ENCODE peak calls at places on chromosome 15, in ten cellular contexts. One of them, this sample, is unnamed.
A peak's percentile ranks its signal among the peaks of the same experiment; 100 is the strongest.

GRCh38 chr15:75775296-75776074 is 62.8 kb upstream of the CSPG4 start:
- DNase-seq in stimulated activated CD8-positive, alpha-beta memory T cell treated with anti-CD3 and anti-CD28 coated beads, Interleukin-4, amount 100 ng/mL, for 1 hour: no peak
- DNase-seq in RWPE1: peak; percentile 26
- DNase-seq in B cell: no peak
- DNase-seq in OCI-LY7: peak; percentile 31
- DNase-seq in stimulated activated CD4-positive, alpha-beta T cell treated with anti-CD3 and anti-CD28 coated beads, Interleukin-4, amount 100 ng/mL, for 48 hours: no peak
- DNase-seq in heart left ventricle: no peak
- DNase-seq in EH: no peak
- DNase-seq in ACHN: peak; percentile 13
- DNase-seq in fibroblast of the conjunctiva: no peak
- DNase-seq in this sample: peak; percentile 88

GRCh38 chr15:26126819-26127387 is 263.8 kb upstream of the ATP10A start:
- DNase-seq in stimulated activated CD8-positive, alpha-beta memory T cell treated with anti-CD3 and anti-CD28 coated beads, Interleukin-4, amount 100 ng/mL, for 1 hour: no peak
- DNase-seq in RWPE1: no peak
- DNase-seq in B cell: no peak
- DNase-seq in OCI-LY7: no peak
- DNase-seq in stimulated activated CD4-positive, alpha-beta T cell treated with anti-CD3 and anti-CD28 coated beads, Interleukin-4, amount 100 ng/mL, for 48 hours: no peak
- DNase-seq in heart left ventricle: no peak
- DNase-seq in EH: no peak
- DNase-seq in ACHN: no peak
- DNase-seq in fibroblast of the conjunctiva: no peak
- DNase-seq in this sample: no peak

GRCh38 chr15:71680079-71680461 is 130.3 kb upstream of the NR2E3 start:
- DNase-seq in stimulated activated CD8-positive, alpha-beta memory T cell treated with anti-CD3 and anti-CD28 coated beads, Interleukin-4, amount 100 ng/mL, for 1 hour: no peak
- DNase-seq in RWPE1: no peak
- DNase-seq in B cell: no peak
- DNase-seq in OCI-LY7: no peak
- DNase-seq in stimulated activated CD4-positive, alpha-beta T cell treated with anti-CD3 and anti-CD28 coated beads, Interleukin-4, amount 100 ng/mL, for 48 hours: no peak
- DNase-seq in heart left ventricle: no peak
- DNase-seq in EH: no peak
- DNase-seq in ACHN: no peak
- DNase-seq in fibroblast of the conjunctiva: no peak
- DNase-seq in this sample: no peak

GRCh38 chr15:50330921-50331320 is 24.1 kb downstream of the GABPB1 start:
- DNase-seq in stimulated activated CD8-positive, alpha-beta memory T cell treated with anti-CD3 and anti-CD28 coated beads, Interleukin-4, amount 100 ng/mL, for 1 hour: no peak
- DNase-seq in RWPE1: no peak
- DNase-seq in B cell: no peak
- DNase-seq in OCI-LY7: no peak
- DNase-seq in stimulated activated CD4-positive, alpha-beta T cell treated with anti-CD3 and anti-CD28 coated beads, Interleukin-4, amount 100 ng/mL, for 48 hours: no peak
- DNase-seq in heart left ventricle: no peak
- DNase-seq in EH: peak; percentile 9
- DNase-seq in ACHN: no peak
- DNase-seq in fibroblast of the conjunctiva: no peak
- DNase-seq in this sample: no peak

GRCh38 chr15:63449711-63450110 is 54.7 kb upstream of the USP3 start:
- DNase-seq in stimulated activated CD8-positive, alpha-beta memory T cell treated with anti-CD3 and anti-CD28 coated beads, Interleukin-4, amount 100 ng/mL, for 1 hour: no peak
- DNase-seq in RWPE1: peak; percentile 28
- DNase-seq in B cell: no peak
- DNase-seq in OCI-LY7: no peak
- DNase-seq in stimulated activated CD4-positive, alpha-beta T cell treated with anti-CD3 and anti-CD28 coated beads, Interleukin-4, amount 100 ng/mL, for 48 hours: no peak
- DNase-seq in heart left ventricle: no peak
- DNase-seq in EH: peak; percentile 72
- DNase-seq in ACHN: no peak
- DNase-seq in fibroblast of the conjunctiva: no peak
- DNase-seq in this sample: peak; percentile 80

GRCh38 chr15:56428821-56429458 is 36.0 kb downstream of the MNS1 start:
- DNase-seq in stimulated activated CD8-positive, alpha-beta memory T cell treated with anti-CD3 and anti-CD28 coated beads, Interleukin-4, amount 100 ng/mL, for 1 hour: no peak
- DNase-seq in RWPE1: peak; percentile 42
- DNase-seq in B cell: peak; percentile 4
- DNase-seq in OCI-LY7: peak; percentile 68
- DNase-seq in stimulated activated CD4-positive, alpha-beta T cell treated with anti-CD3 and anti-CD28 coated beads, Interleukin-4, amount 100 ng/mL, for 48 hours: no peak
- DNase-seq in heart left ventricle: no peak
- DNase-seq in EH: peak; percentile 37
- DNase-seq in ACHN: peak; percentile 41
- DNase-seq in fibroblast of the conjunctiva: peak; percentile 8
- DNase-seq in this sample: no peak

GRCh38 chr15:41791547-41791937 is 17.3 kb downstream of the MAPKBP1 start:
- DNase-seq in stimulated activated CD8-positive, alpha-beta memory T cell treated with anti-CD3 and anti-CD28 coated beads, Interleukin-4, amount 100 ng/mL, for 1 hour: no peak
- DNase-seq in RWPE1: no peak
- DNase-seq in B cell: no peak
- DNase-seq in OCI-LY7: no peak
- DNase-seq in stimulated activated CD4-positive, alpha-beta T cell treated with anti-CD3 and anti-CD28 coated beads, Interleukin-4, amount 100 ng/mL, for 48 hours: no peak
- DNase-seq in heart left ventricle: no peak
- DNase-seq in EH: no peak
- DNase-seq in ACHN: no peak
- DNase-seq in fibroblast of the conjunctiva: no peak
- DNase-seq in this sample: no peak

GRCh38 chr15:33016405-33017024 is 178.0 kb downstream of the FMN1 start:
- DNase-seq in stimulated activated CD8-positive, alpha-beta memory T cell treated with anti-CD3 and anti-CD28 coated beads, Interleukin-4, amount 100 ng/mL, for 1 hour: no peak
- DNase-seq in RWPE1: no peak
- DNase-seq in B cell: no peak
- DNase-seq in OCI-LY7: no peak
- DNase-seq in stimulated activated CD4-positive, alpha-beta T cell treated with anti-CD3 and anti-CD28 coated beads, Interleukin-4, amount 100 ng/mL, for 48 hours: no peak
- DNase-seq in heart left ventricle: no peak
- DNase-seq in EH: no peak
- DNase-seq in ACHN: no peak
- DNase-seq in fibroblast of the conjunctiva: no peak
- DNase-seq in this sample: no peak

GRCh38 chr15:51634591-51635198 is 12.1 kb upstream of the DMXL2 start:
- DNase-seq in stimulated activated CD8-positive, alpha-beta memory T cell treated with anti-CD3 and anti-CD28 coated beads, Interleukin-4, amount 100 ng/mL, for 1 hour: no peak
- DNase-seq in RWPE1: no peak
- DNase-seq in B cell: no peak
- DNase-seq in OCI-LY7: no peak
- DNase-seq in stimulated activated CD4-positive, alpha-beta T cell treated with anti-CD3 and anti-CD28 coated beads, Interleukin-4, amount 100 ng/mL, for 48 hours: no peak
- DNase-seq in heart left ventricle: no peak
- DNase-seq in EH: no peak
- DNase-seq in ACHN: no peak
- DNase-seq in fibroblast of the conjunctiva: no peak
- DNase-seq in this sample: no peak

GRCh38 chr15:101522621-101523559 is 33.4 kb upstream of the PCSK6 start:
- DNase-seq in stimulated activated CD8-positive, alpha-beta memory T cell treated with anti-CD3 and anti-CD28 coated beads, Interleukin-4, amount 100 ng/mL, for 1 hour: no peak
- DNase-seq in RWPE1: no peak
- DNase-seq in B cell: no peak
- DNase-seq in OCI-LY7: no peak
- DNase-seq in stimulated activated CD4-positive, alpha-beta T cell treated with anti-CD3 and anti-CD28 coated beads, Interleukin-4, amount 100 ng/mL, for 48 hours: no peak
- DNase-seq in heart left ventricle: no peak
- DNase-seq in EH: no peak
- DNase-seq in ACHN: no peak
- DNase-seq in fibroblast of the conjunctiva: no peak
- DNase-seq in this sample: peak; percentile 16

GRCh38 chr15:100307241-100307855 is 34.4 kb downstream of the ADAMTS17 start:
- DNase-seq in stimulated activated CD8-positive, alpha-beta memory T cell treated with anti-CD3 and anti-CD28 coated beads, Interleukin-4, amount 100 ng/mL, for 1 hour: no peak
- DNase-seq in RWPE1: no peak
- DNase-seq in B cell: no peak
- DNase-seq in OCI-LY7: no peak
- DNase-seq in stimulated activated CD4-positive, alpha-beta T cell treated with anti-CD3 and anti-CD28 coated beads, Interleukin-4, amount 100 ng/mL, for 48 hours: no peak
- DNase-seq in heart left ventricle: no peak
- DNase-seq in EH: no peak
- DNase-seq in ACHN: no peak
- DNase-seq in fibroblast of the conjunctiva: no peak
- DNase-seq in this sample: no peak

GRCh38 chr15:96166223-96167200 is 164.0 kb upstream of the NR2F2 start:
- DNase-seq in stimulated activated CD8-positive, alpha-beta memory T cell treated with anti-CD3 and anti-CD28 coated beads, Interleukin-4, amount 100 ng/mL, for 1 hour: no peak
- DNase-seq in RWPE1: no peak
- DNase-seq in B cell: no peak
- DNase-seq in OCI-LY7: no peak
- DNase-seq in stimulated activated CD4-positive, alpha-beta T cell treated with anti-CD3 and anti-CD28 coated beads, Interleukin-4, amount 100 ng/mL, for 48 hours: no peak
- DNase-seq in heart left ventricle: no peak
- DNase-seq in EH: no peak
- DNase-seq in ACHN: no peak
- DNase-seq in fibroblast of the conjunctiva: no peak
- DNase-seq in this sample: no peak

GRCh38 chr15:68423359-68424028 is 8.5 kb downstream of the ITGA11 start:
- DNase-seq in stimulated activated CD8-positive, alpha-beta memory T cell treated with anti-CD3 and anti-CD28 coated beads, Interleukin-4, amount 100 ng/mL, for 1 hour: no peak
- DNase-seq in RWPE1: no peak
- DNase-seq in B cell: no peak
- DNase-seq in OCI-LY7: no peak
- DNase-seq in stimulated activated CD4-positive, alpha-beta T cell treated with anti-CD3 and anti-CD28 coated beads, Interleukin-4, amount 100 ng/mL, for 48 hours: no peak
- DNase-seq in heart left ventricle: no peak
- DNase-seq in EH: no peak
- DNase-seq in ACHN: no peak
- DNase-seq in fibroblast of the conjunctiva: no peak
- DNase-seq in this sample: no peak

GRCh38 chr15:78209646-78210348 is 24.6 kb downstream of the ACSBG1 start:
- DNase-seq in stimulated activated CD8-positive, alpha-beta memory T cell treated with anti-CD3 and anti-CD28 coated beads, Interleukin-4, amount 100 ng/mL, for 1 hour: no peak
- DNase-seq in RWPE1: no peak
- DNase-seq in B cell: no peak
- DNase-seq in OCI-LY7: no peak
- DNase-seq in stimulated activated CD4-positive, alpha-beta T cell treated with anti-CD3 and anti-CD28 coated beads, Interleukin-4, amount 100 ng/mL, for 48 hours: no peak
- DNase-seq in heart left ventricle: peak; percentile 15
- DNase-seq in EH: no peak
- DNase-seq in ACHN: no peak
- DNase-seq in fibroblast of the conjunctiva: no peak
- DNase-seq in this sample: no peak

GRCh38 chr15:96774216-96774615 is 443.7 kb downstream of the NR2F2 start:
- DNase-seq in stimulated activated CD8-positive, alpha-beta memory T cell treated with anti-CD3 and anti-CD28 coated beads, Interleukin-4, amount 100 ng/mL, for 1 hour: no peak
- DNase-seq in RWPE1: no peak
- DNase-seq in B cell: no peak
- DNase-seq in OCI-LY7: no peak
- DNase-seq in stimulated activated CD4-positive, alpha-beta T cell treated with anti-CD3 and anti-CD28 coated beads, Interleukin-4, amount 100 ng/mL, for 48 hours: no peak
- DNase-seq in heart left ventricle: no peak
- DNase-seq in EH: no peak
- DNase-seq in ACHN: no peak
- DNase-seq in fibroblast of the conjunctiva: no peak
- DNase-seq in this sample: no peak

GRCh38 chr15:68706256-68706655 is 114.4 kb downstream of the ANP32A start:
- DNase-seq in stimulated activated CD8-positive, alpha-beta memory T cell treated with anti-CD3 and anti-CD28 coated beads, Interleukin-4, amount 100 ng/mL, for 1 hour: no peak
- DNase-seq in RWPE1: peak; percentile 22
- DNase-seq in B cell: no peak
- DNase-seq in OCI-LY7: no peak
- DNase-seq in stimulated activated CD4-positive, alpha-beta T cell treated with anti-CD3 and anti-CD28 coated beads, Interleukin-4, amount 100 ng/mL, for 48 hours: no peak
- DNase-seq in heart left ventricle: no peak
- DNase-seq in EH: no peak
- DNase-seq in ACHN: no peak
- DNase-seq in fibroblast of the conjunctiva: no peak
- DNase-seq in this sample: no peak

GRCh38 chr15:98796685-98797084 is 148.3 kb downstream of the IGF1R start:
- DNase-seq in stimulated activated CD8-positive, alpha-beta memory T cell treated with anti-CD3 and anti-CD28 coated beads, Interleukin-4, amount 100 ng/mL, for 1 hour: no peak
- DNase-seq in RWPE1: no peak
- DNase-seq in B cell: no peak
- DNase-seq in OCI-LY7: no peak
- DNase-seq in stimulated activated CD4-positive, alpha-beta T cell treated with anti-CD3 and anti-CD28 coated beads, Interleukin-4, amount 100 ng/mL, for 48 hours: no peak
- DNase-seq in heart left ventricle: no peak
- DNase-seq in EH: no peak
- DNase-seq in ACHN: no peak
- DNase-seq in fibroblast of the conjunctiva: no peak
- DNase-seq in this sample: no peak

GRCh38 chr15:58070801-58071418 is 5.4 kb upstream of the ALDH1A2 start:
- DNase-seq in stimulated activated CD8-positive, alpha-beta memory T cell treated with anti-CD3 and anti-CD28 coated beads, Interleukin-4, amount 100 ng/mL, for 1 hour: no peak
- DNase-seq in RWPE1: peak; percentile 41
- DNase-seq in B cell: no peak
- DNase-seq in OCI-LY7: peak; percentile 31
- DNase-seq in stimulated activated CD4-positive, alpha-beta T cell treated with anti-CD3 and anti-CD28 coated beads, Interleukin-4, amount 100 ng/mL, for 48 hours: peak; percentile 26
- DNase-seq in heart left ventricle: peak; percentile 53
- DNase-seq in EH: peak; percentile 68
- DNase-seq in ACHN: peak; percentile 41
- DNase-seq in fibroblast of the conjunctiva: peak; percentile 38
- DNase-seq in this sample: peak; percentile 50

GRCh38 chr15:34336947-34337556 is 529 bp downstream of the SLC12A6 start:
- DNase-seq in stimulated activated CD8-positive, alpha-beta memory T cell treated with anti-CD3 and anti-CD28 coated beads, Interleukin-4, amount 100 ng/mL, for 1 hour: no peak
- DNase-seq in RWPE1: no peak
- DNase-seq in B cell: no peak
- DNase-seq in OCI-LY7: peak; percentile 41
- DNase-seq in stimulated activated CD4-positive, alpha-beta T cell treated with anti-CD3 and anti-CD28 coated beads, Interleukin-4, amount 100 ng/mL, for 48 hours: no peak
- DNase-seq in heart left ventricle: no peak
- DNase-seq in EH: no peak
- DNase-seq in ACHN: no peak
- DNase-seq in fibroblast of the conjunctiva: no peak
- DNase-seq in this sample: no peak

GRCh38 chr15:76431936-76432335 is 95.4 kb downstream of the ISL2 start:
- DNase-seq in stimulated activated CD8-positive, alpha-beta memory T cell treated with anti-CD3 and anti-CD28 coated beads, Interleukin-4, amount 100 ng/mL, for 1 hour: no peak
- DNase-seq in RWPE1: no peak
- DNase-seq in B cell: no peak
- DNase-seq in OCI-LY7: no peak
- DNase-seq in stimulated activated CD4-positive, alpha-beta T cell treated with anti-CD3 and anti-CD28 coated beads, Interleukin-4, amount 100 ng/mL, for 48 hours: no peak
- DNase-seq in heart left ventricle: no peak
- DNase-seq in EH: peak; percentile 76
- DNase-seq in ACHN: peak; percentile 16
- DNase-seq in fibroblast of the conjunctiva: no peak
- DNase-seq in this sample: peak; percentile 36

GRCh38 chr15:36605626-36606263 is 26.3 kb downstream of the CDIN1 start:
- DNase-seq in stimulated activated CD8-positive, alpha-beta memory T cell treated with anti-CD3 and anti-CD28 coated beads, Interleukin-4, amount 100 ng/mL, for 1 hour: no peak
- DNase-seq in RWPE1: no peak
- DNase-seq in B cell: no peak
- DNase-seq in OCI-LY7: no peak
- DNase-seq in stimulated activated CD4-positive, alpha-beta T cell treated with anti-CD3 and anti-CD28 coated beads, Interleukin-4, amount 100 ng/mL, for 48 hours: no peak
- DNase-seq in heart left ventricle: no peak
- DNase-seq in EH: no peak
- DNase-seq in ACHN: no peak
- DNase-seq in fibroblast of the conjunctiva: no peak
- DNase-seq in this sample: no peak

GRCh38 chr15:64507293-64507802 is 47.0 kb downstream of the ZNF609 start:
- DNase-seq in stimulated activated CD8-positive, alpha-beta memory T cell treated with anti-CD3 and anti-CD28 coated beads, Interleukin-4, amount 100 ng/mL, for 1 hour: no peak
- DNase-seq in RWPE1: no peak
- DNase-seq in B cell: peak; percentile 38
- DNase-seq in OCI-LY7: peak; percentile 62
- DNase-seq in stimulated activated CD4-positive, alpha-beta T cell treated with anti-CD3 and anti-CD28 coated beads, Interleukin-4, amount 100 ng/mL, for 48 hours: peak; percentile 20
- DNase-seq in heart left ventricle: peak; percentile 68
- DNase-seq in EH: peak; percentile 64
- DNase-seq in ACHN: peak; percentile 84
- DNase-seq in fibroblast of the conjunctiva: no peak
- DNase-seq in this sample: no peak

GRCh38 chr15:82935382-82935781 is 17.1 kb downstream of the HOMER2 start:
- DNase-seq in stimulated activated CD8-positive, alpha-beta memory T cell treated with anti-CD3 and anti-CD28 coated beads, Interleukin-4, amount 100 ng/mL, for 1 hour: no peak
- DNase-seq in RWPE1: no peak
- DNase-seq in B cell: no peak
- DNase-seq in OCI-LY7: no peak
- DNase-seq in stimulated activated CD4-positive, alpha-beta T cell treated with anti-CD3 and anti-CD28 coated beads, Interleukin-4, amount 100 ng/mL, for 48 hours: no peak
- DNase-seq in heart left ventricle: no peak
- DNase-seq in EH: no peak
- DNase-seq in ACHN: no peak
- DNase-seq in fibroblast of the conjunctiva: no peak
- DNase-seq in this sample: no peak

GRCh38 chr15:67076147-67076843 is 10.9 kb downstream of the SMAD3 start:
- DNase-seq in stimulated activated CD8-positive, alpha-beta memory T cell treated with anti-CD3 and anti-CD28 coated beads, Interleukin-4, amount 100 ng/mL, for 1 hour: no peak
- DNase-seq in RWPE1: peak; percentile 80
- DNase-seq in B cell: peak; percentile 45
- DNase-seq in OCI-LY7: peak; percentile 85
- DNase-seq in stimulated activated CD4-positive, alpha-beta T cell treated with anti-CD3 and anti-CD28 coated beads, Interleukin-4, amount 100 ng/mL, for 48 hours: no peak
- DNase-seq in heart left ventricle: no peak
- DNase-seq in EH: peak; percentile 88
- DNase-seq in ACHN: peak; percentile 67
- DNase-seq in fibroblast of the conjunctiva: peak; percentile 75
- DNase-seq in this sample: no peak

GRCh38 chr15:67185621-67186225 is 68.7 kb downstream of the AAGAB start:
- DNase-seq in stimulated activated CD8-positive, alpha-beta memory T cell treated with anti-CD3 and anti-CD28 coated beads, Interleukin-4, amount 100 ng/mL, for 1 hour: no peak
- DNase-seq in RWPE1: no peak
- DNase-seq in B cell: no peak
- DNase-seq in OCI-LY7: no peak
- DNase-seq in stimulated activated CD4-positive, alpha-beta T cell treated with anti-CD3 and anti-CD28 coated beads, Interleukin-4, amount 100 ng/mL, for 48 hours: no peak
- DNase-seq in heart left ventricle: peak; percentile 17
- DNase-seq in EH: peak; percentile 76
- DNase-seq in ACHN: no peak
- DNase-seq in fibroblast of the conjunctiva: no peak
- DNase-seq in this sample: no peak

GRCh38 chr15:91860498-91860897 is 7.0 kb downstream of the SLCO3A1 start:
- DNase-seq in stimulated activated CD8-positive, alpha-beta memory T cell treated with anti-CD3 and anti-CD28 coated beads, Interleukin-4, amount 100 ng/mL, for 1 hour: no peak
- DNase-seq in RWPE1: no peak
- DNase-seq in B cell: no peak
- DNase-seq in OCI-LY7: no peak
- DNase-seq in stimulated activated CD4-positive, alpha-beta T cell treated with anti-CD3 and anti-CD28 coated beads, Interleukin-4, amount 100 ng/mL, for 48 hours: no peak
- DNase-seq in heart left ventricle: no peak
- DNase-seq in EH: no peak
- DNase-seq in ACHN: no peak
- DNase-seq in fibroblast of the conjunctiva: no peak
- DNase-seq in this sample: no peak

GRCh38 chr15:82870727-82871576 is 61.5 kb downstream of the WHAMM start:
- DNase-seq in stimulated activated CD8-positive, alpha-beta memory T cell treated with anti-CD3 and anti-CD28 coated beads, Interleukin-4, amount 100 ng/mL, for 1 hour: no peak
- DNase-seq in RWPE1: no peak
- DNase-seq in B cell: no peak
- DNase-seq in OCI-LY7: no peak
- DNase-seq in stimulated activated CD4-positive, alpha-beta T cell treated with anti-CD3 and anti-CD28 coated beads, Interleukin-4, amount 100 ng/mL, for 48 hours: no peak
- DNase-seq in heart left ventricle: no peak
- DNase-seq in EH: peak; percentile 25
- DNase-seq in ACHN: no peak
- DNase-seq in fibroblast of the conjunctiva: no peak
- DNase-seq in this sample: peak; percentile 10

GRCh38 chr15:28994830-28995180 is 109.0 kb downstream of the APBA2 start:
- DNase-seq in stimulated activated CD8-positive, alpha-beta memory T cell treated with anti-CD3 and anti-CD28 coated beads, Interleukin-4, amount 100 ng/mL, for 1 hour: no peak
- DNase-seq in RWPE1: no peak
- DNase-seq in B cell: no peak
- DNase-seq in OCI-LY7: no peak
- DNase-seq in stimulated activated CD4-positive, alpha-beta T cell treated with anti-CD3 and anti-CD28 coated beads, Interleukin-4, amount 100 ng/mL, for 48 hours: no peak
- DNase-seq in heart left ventricle: no peak
- DNase-seq in EH: no peak
- DNase-seq in ACHN: no peak
- DNase-seq in fibroblast of the conjunctiva: no peak
- DNase-seq in this sample: no peak